ENCODE peak calls at places on chromosome 7, in four cellular contexts. E, R, M and G are unnamed samples.

GRCh38 chr7:138325434-138325833 is 134.6 kb upstream of the TRIM24 start:
- DNase-seq in E (no peak), R (no peak), M (no peak), G (no peak)

GRCh38 chr7:4610768-4611467 is 71.2 kb upstream of the FOXK1 start:
- DNase-seq in E (peak; percentile 58), R (no peak), M (peak; percentile 58), G (peak; percentile 69)

GRCh38 chr7:120337308-120337907 is 64.4 kb downstream of the KCND2 start:
- DNase-seq in E (peak; percentile 3), R (no peak), M (no peak), G (peak; percentile 12)

GRCh38 chr7:85075864-85076263 is 111.0 kb downstream of the SEMA3D start:
- DNase-seq in E (no peak), R (no peak), M (no peak), G (no peak)

GRCh38 chr7:120792091-120792860 is 65.7 kb downstream of the TSPAN12 start:
- DNase-seq in E (peak; percentile 59), R (peak; percentile 74), M (peak; percentile 87), G (peak; percentile 57)

GRCh38 chr7:31735991-31736982 is 49.3 kb downstream of the PPP1R17 start:
- DNase-seq in E (peak; percentile 42), R (no peak), M (peak; percentile 73), G (peak; percentile 48)

GRCh38 chr7:136339464-136339863 is 362.3 kb upstream of the MTPN start:
- DNase-seq in E (peak; percentile 12), R (no peak), M (no peak), G (no peak)

GRCh38 chr7:122886357-122887081 is at the start of gene CADPS2:
- DNase-seq in E (peak; percentile 86), R (peak; percentile 88), M (peak; percentile 87), G (peak; percentile 89)

GRCh38 chr7:18570890-18571478 is 75.4 kb downstream of the HDAC9 start:
- DNase-seq in E (peak; percentile 50), R (no peak), M (peak; percentile 27), G (peak; percentile 31)

GRCh38 chr7:73770860-73771665 is 993 bp upstream of the CLDN3 start:
- DNase-seq in E (no peak), R (peak; percentile 32), M (no peak), G (no peak)

GRCh38 chr7:51311166-51311565 is 5.4 kb downstream of the COBL start:
- DNase-seq in E (no peak), R (no peak), M (no peak), G (no peak)

GRCh38 chr7:70189261-70189660 is 591.0 kb downstream of the AUTS2 start:
- DNase-seq in E (peak; percentile 69), R (no peak), M (no peak), G (no peak)

GRCh38 chr7:16743207-16743606 is 10.3 kb upstream of the TSPAN13 start:
- DNase-seq in E (peak; percentile 60), R (no peak), M (no peak), G (no peak)

DNA sequence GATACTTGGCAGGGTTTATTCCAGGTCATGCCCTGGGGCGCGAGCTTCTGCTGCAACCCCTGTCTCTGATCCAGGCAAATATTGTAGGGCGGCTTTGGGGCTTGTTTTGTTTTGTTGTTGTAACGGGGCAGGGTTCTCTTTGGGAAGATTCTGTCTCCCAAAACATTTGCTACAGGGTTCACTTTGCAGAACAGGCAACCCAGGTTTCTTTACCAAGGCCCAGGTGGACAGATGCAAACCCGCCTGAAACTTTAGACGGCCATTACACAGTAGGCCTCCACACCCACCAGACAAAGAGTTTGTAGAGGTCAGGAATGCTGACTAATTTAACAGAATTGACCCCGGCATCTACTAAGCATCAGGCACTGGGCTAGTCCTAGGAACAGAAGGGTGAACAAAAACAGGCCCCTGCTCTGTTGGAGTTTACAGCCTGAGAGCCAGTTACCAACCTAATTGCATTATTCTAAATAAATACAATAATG is 570 bp upstream of the CDCA7L start:
- DNase-seq in E (no peak), R (no peak), M (no peak), G (no peak)
- H3K4me3 ChIP-seq in E (peak overlapping the region; percentile 86), R (peak overlapping the region; percentile 89), M (peak overlapping the region; percentile 67), G (peak overlapping the region; percentile 80)

DNA sequence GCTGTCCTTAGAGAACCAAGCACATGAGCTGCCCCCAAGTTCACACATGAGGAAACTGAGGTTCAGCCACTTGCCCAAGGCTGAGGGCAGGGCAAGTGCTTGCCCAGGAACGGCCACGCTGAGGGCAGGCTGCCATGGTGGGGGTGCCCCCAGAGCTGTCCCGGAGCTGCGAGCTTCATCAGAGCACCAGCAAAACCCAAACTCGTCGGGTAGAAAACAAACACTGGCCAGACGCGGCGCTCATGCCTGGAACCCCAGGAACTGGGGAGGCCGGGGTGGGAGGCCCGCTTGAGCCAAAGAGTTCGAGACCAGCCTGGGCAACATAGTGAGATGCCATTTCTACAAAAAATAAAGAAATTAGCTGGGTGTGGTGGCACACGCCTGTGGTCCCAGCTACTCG is 38.4 kb downstream of the UNCX start:
- DNase-seq in E (no peak), R (peak; percentile 32), M (no peak), G (no peak)
- H3K27me3 ChIP-seq in E (no peaks in the 10 kb centered on the region), R (peaks cover 24% of the 10 kb centered on the region), M (no peaks in the 10 kb centered on the region), G (peaks cover 2% of the 10 kb centered on the region)

GRCh38 chr7:148811892-148812291 is 72.2 kb downstream of the EZH2 start:
- DNase-seq in E (no peak), R (no peak), M (no peak), G (no peak)

GRCh38 chr7:148814938-148815559 is 69.0 kb downstream of the EZH2 start:
- DNase-seq in E (no peak), R (no peak), M (no peak), G (no peak)

GRCh38 chr7:148815612-148816011 is 68.5 kb downstream of the EZH2 start:
- DNase-seq in E (no peak), R (no peak), M (no peak), G (no peak)

GRCh38 chr7:148809856-148810255 is 74.2 kb downstream of the EZH2 start:
- DNase-seq in E (no peak), R (no peak), M (no peak), G (no peak)

GRCh38 chr7:148813890-148814289 is 70.2 kb downstream of the EZH2 start:
- DNase-seq in E (no peak), R (no peak), M (no peak), G (no peak)
- H3K36me3 ChIP-seq in E (peaks cover 3% of the 10 kb centered on the region), R (peaks cover 32% of the 10 kb centered on the region), M (no peaks in the 10 kb centered on the region), G (no peaks in the 10 kb centered on the region)

DNA sequence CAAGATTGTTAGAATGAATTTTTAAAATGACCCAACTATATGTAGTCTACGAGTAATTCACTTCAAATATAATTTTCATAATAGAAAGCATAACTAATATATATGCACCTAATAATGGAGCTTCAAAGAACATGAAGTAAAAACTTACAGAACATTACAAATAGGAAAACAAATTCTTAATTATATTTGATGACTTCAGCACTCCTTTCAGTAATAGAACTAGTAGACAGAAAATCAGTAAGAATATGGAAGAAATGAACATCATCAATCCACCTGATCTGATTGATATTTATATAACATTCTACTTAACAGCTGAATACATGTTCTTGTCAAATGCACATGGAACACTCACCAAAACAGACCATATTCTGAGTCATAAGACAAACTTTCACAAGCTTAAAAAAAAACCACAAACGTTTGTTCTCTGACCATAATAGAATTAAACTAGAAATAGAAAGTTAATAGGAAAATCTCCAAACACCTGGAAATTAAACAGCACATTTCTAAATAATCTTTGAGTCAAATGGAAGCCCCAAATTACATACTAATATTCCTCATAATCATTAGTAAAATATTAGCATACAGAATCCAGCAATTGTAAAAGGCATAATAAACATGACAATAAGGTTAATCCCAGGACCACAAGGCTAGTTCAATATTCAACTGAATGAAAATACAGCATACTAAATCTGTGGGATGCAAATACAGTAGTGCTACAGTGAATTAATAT is 48.0 kb downstream of the BRAF start:
- DNase-seq in E (peak; percentile 84), R (no peak), M (no peak), G (no peak)
- H3K4me3 ChIP-seq in E (no peak overlapping the region), R (no peak overlapping the region), M (no peak overlapping the region), G (no peak overlapping the region)

GRCh38 chr7:101342892-101343291 is 19.8 kb upstream of the COL26A1 start:
- DNase-seq in E (no peak), R (no peak), M (no peak), G (no peak)

GRCh38 chr7:101352920-101353308 is 9.8 kb upstream of the COL26A1 start:
- DNase-seq in E (no peak), R (no peak), M (no peak), G (no peak)

DNA sequence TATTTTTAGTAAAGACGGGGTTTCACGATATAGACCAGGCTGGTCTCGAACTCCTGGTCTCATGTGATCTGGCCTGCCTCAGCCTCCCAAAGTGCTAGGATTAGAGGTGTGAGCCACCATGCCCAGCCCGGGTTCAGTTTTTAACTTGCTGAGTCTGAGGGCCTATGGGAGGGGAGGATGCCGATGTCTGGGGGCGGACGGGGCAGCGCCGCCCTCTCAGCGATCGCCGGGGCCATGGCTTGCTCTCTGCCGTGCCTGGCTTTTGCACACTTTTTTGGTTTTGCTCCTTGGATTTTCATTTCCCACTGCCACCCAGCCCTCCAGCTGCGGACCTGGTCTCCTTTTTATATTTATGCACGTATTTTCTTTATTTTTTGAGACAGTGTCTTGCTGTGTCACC is 15.2 kb upstream of the COL26A1 start:
- DNase-seq in E (no peak), R (no peak), M (no peak), G (no peak)
- H3K27me3 ChIP-seq in E (no peaks in the 10 kb centered on the region), R (peaks cover 2% of the 10 kb centered on the region), M (no peaks in the 10 kb centered on the region), G (no peaks in the 10 kb centered on the region)

GRCh38 chr7:55170335-55170734 is 151.5 kb downstream of the EGFR start:
- DNase-seq in E (no peak), R (no peak), M (no peak), G (no peak)
- H3K36me3 ChIP-seq in E (peaks cover 38% of the 10 kb centered on the region), R (peaks cover 45% of the 10 kb centered on the region), M (no peaks in the 10 kb centered on the region), G (peaks cover 70% of the 10 kb centered on the region)

DNA sequence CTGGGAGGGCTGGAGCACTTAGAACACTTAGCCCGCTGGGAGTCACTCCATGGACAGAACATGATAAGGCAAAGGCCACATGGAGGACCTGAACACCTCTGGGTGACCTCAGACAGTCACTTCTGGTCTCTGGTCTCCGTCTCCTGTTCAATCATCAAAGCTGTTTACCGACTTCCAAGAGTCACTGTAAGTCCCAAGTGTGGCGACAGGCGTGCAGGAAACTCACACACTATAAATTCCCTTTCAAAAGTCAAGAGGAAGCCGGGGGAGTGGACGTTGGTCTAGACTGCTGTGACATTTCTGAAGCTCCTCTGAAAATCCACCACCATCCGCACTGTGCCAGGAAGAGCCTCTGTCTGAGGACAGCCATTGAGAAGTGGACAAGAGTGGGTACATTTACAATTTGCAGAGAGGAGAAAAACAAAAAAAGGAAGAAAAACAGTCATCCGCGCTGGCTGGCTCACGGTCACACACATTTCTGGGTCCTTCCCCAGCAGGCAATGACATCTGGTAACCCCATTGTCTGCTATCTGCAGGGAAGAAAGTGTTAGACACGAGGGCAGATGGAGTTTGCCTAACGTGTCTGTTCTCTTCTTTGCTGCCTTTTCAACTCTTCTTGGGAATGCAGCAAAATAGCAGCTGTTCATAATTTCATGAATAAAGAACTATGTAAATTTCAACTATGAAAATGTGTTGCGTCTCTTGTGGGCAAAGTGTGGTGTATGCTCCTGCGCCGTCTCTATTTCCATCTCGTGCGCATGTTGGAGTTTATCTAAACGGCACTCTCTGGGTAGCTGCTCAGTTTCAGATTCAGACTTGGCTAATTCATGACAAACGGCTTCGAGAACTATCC is 32.9 kb upstream of the CUX1 start:
- DNase-seq in E (no peak), R (no peak), M (peak; percentile 25), G (no peak)
- H3K4me3 ChIP-seq in E (no peak overlapping the region), R (no peak overlapping the region), M (no peak overlapping the region), G (no peak overlapping the region)

GRCh38 chr7:128939075-128939860 is 1.5 kb downstream of the IRF5 start:
- DNase-seq in E (no peak), R (no peak), M (no peak), G (no peak)
- H3K27me3 ChIP-seq in E (peaks cover 36% of the 10 kb centered on the region), R (peaks cover 11% of the 10 kb centered on the region), M (no peaks in the 10 kb centered on the region), G (peaks cover 42% of the 10 kb centered on the region)